ENCODE peak calls at places on chromosomes 5 and 9, in five cellular contexts. M is transverse colon, D is HCT116, H is sigmoid colon, N is SK-N-MC. Z is an unnamed sample.

GRCh38 chr9:125521462-125522327 is 185.3 kb downstream of the MAPKAP1 start:
- DNase-seq in M (no peak), D (peak; percentile 76), H (no peak), N (no peak), Z (no peak)

GRCh38 chr5:143682788-143683419 is 129.1 kb upstream of the HMHB1 start:
- DNase-seq in M (no peak), D (no peak), H (no peak), N (no peak), Z (no peak)

GRCh38 chr5:169225830-169226356 is 75.0 kb downstream of the SLIT3 start:
- DNase-seq in M (no peak), D (no peak), H (no peak), N (no peak), Z (no peak)

GRCh38 chr5:78887384-78888118 is 97.6 kb downstream of the ARSB start:
- DNase-seq in M (no peak), D (no peak), H (no peak), N (no peak), Z (no peak)

GRCh38 chr5:112822456-112822855 is 38.6 kb upstream of the SRP19 start:
- DNase-seq in M (no peak), D (no peak), H (no peak), N (no peak), Z (no peak)

GRCh38 chr9:108956098-108956533 is 21.9 kb downstream of the ABITRAM start:
- DNase-seq in M (no peak), D (no peak), H (no peak), N (no peak), Z (no peak)

GRCh38 chr5:168027002-168027401 is 264.4 kb upstream of the WWC1 start:
- DNase-seq in M (no peak), D (no peak), H (no peak), N (no peak), Z (no peak)

GRCh38 chr9:2664675-2665065 is 43.1 kb downstream of the VLDLR start:
- DNase-seq in M (no peak), D (no peak), H (no peak), N (no peak), Z (no peak)

GRCh38 chr9:124770359-124771020 is 621 bp downstream of the NR6A1 start:
- DNase-seq in M (peak; percentile 46), D (no peak), H (peak; percentile 72), N (no peak), Z (no peak)

GRCh38 chr9:109771084-109771483 is 8.9 kb upstream of the PALM2AKAP2 start:
- DNase-seq in M (no peak), D (no peak), H (no peak), N (no peak), Z (no peak)

GRCh38 chr9:69535911-69536310 is 136.3 kb downstream of the APBA1 start:
- DNase-seq in M (no peak), D (no peak), H (no peak), N (no peak), Z (no peak)

GRCh38 chr9:95268681-95269080 is 48.8 kb downstream of the FANCC start:
- DNase-seq in M (no peak), D (peak; percentile 10), H (no peak), N (no peak), Z (no peak)

GRCh38 chr5:32604800-32605765 is 19.7 kb downstream of the SUB1 start:
- DNase-seq in M (no peak), D (no peak), H (no peak), N (no peak), Z (no peak)

GRCh38 chr9:71446499-71447411 is 321.6 kb downstream of the CEMIP2 start:
- DNase-seq in M (peak; percentile 20), D (no peak), H (no peak), N (peak; percentile 6), Z (peak; percentile 74)

GRCh38 chr5:173397531-173397930 is 69.3 kb upstream of the STC2 start:
- DNase-seq in M (no peak), D (no peak), H (peak; percentile 60), N (no peak), Z (no peak)

GRCh38 chr5:126046996-126047395 is 376.2 kb upstream of the GRAMD2B start:
- DNase-seq in M (no peak), D (no peak), H (no peak), N (no peak), Z (no peak)

GRCh38 chr9:83707518-83707767 is 315 bp downstream of the UBQLN1 start:
- DNase-seq in M (no peak), D (no peak), H (no peak), N (no peak), Z (no peak)

GRCh38 chr5:115179959-115180709 is 10.4 kb upstream of the TRIM36 start:
- DNase-seq in M (peak; percentile 46), D (no peak), H (no peak), N (no peak), Z (peak; percentile 81)

GRCh38 chr5:40653221-40654022 is 26.3 kb upstream of the PTGER4 start:
- DNase-seq in M (no peak), D (no peak), H (no peak), N (no peak), Z (no peak)

GRCh38 chr5:42994285-42995151 is 45.6 kb downstream of the ANXA2R start:
- DNase-seq in M (peak; percentile 91), D (peak; percentile 81), H (peak; percentile 90), N (peak; percentile 79), Z (peak; percentile 96)

GRCh38 chr5:168988699-168989098 is 312.2 kb downstream of the SLIT3 start:
- DNase-seq in M (no peak), D (no peak), H (no peak), N (no peak), Z (no peak)

GRCh38 chr9:119004618-119004990 is 364.6 kb downstream of the BRINP1 start:
- DNase-seq in M (peak; percentile 47), D (no peak), H (peak; percentile 90), N (no peak), Z (no peak)

GRCh38 chr9:94577036-94577435 is 16.6 kb downstream of the FBP2 start:
- DNase-seq in M (no peak), D (no peak), H (no peak), N (no peak), Z (no peak)

GRCh38 chr9:94639045-94639995 is at the start of gene FBP1:
- DNase-seq in M (peak; percentile 77), D (no peak), H (peak; percentile 70), N (no peak), Z (peak; percentile 91)

GRCh38 chr5:56088967-56089829 is 94.4 kb upstream of the IL6ST start:
- DNase-seq in M (no peak), D (no peak), H (no peak), N (no peak), Z (no peak)

GRCh38 chr9:121310571-121310970 is 42.6 kb downstream of the GSN start:
- DNase-seq in M (no peak), D (no peak), H (no peak), N (no peak), Z (peak; percentile 50)
- H3K27ac ChIP-seq in M (no peak overlapping the region), D (no peak overlapping the region), H (no peak overlapping the region), N (no peak overlapping the region), Z (no peak overlapping the region)

GRCh38 chr9:36893911-36894310 is 140.2 kb downstream of the PAX5 start:
- DNase-seq in M (no peak), D (no peak), H (peak; percentile 22), N (no peak), Z (no peak)
- TF ChIP-seq POLR2AphosphoS5 in M (no peak), D (no peak), H (no peak), N (no peak), Z (no peak)

GRCh38 chr9:74663456-74663855 is 166.3 kb downstream of the RORB start:
- DNase-seq in M (no peak), D (no peak), H (no peak), N (no peak), Z (no peak)

GRCh38 chr9:74662616-74663015 is 165.5 kb downstream of the RORB start:
- DNase-seq in M (no peak), D (no peak), H (no peak), N (no peak), Z (no peak)

GRCh38 chr9:74672237-74672636 is 175.1 kb downstream of the RORB start:
- DNase-seq in M (no peak), D (no peak), H (no peak), N (no peak), Z (no peak)

GRCh38 chr9:74666625-74667316 is 169.6 kb downstream of the RORB start:
- DNase-seq in M (no peak), D (no peak), H (no peak), N (no peak), Z (no peak)
- H3K9me3 ChIP-seq in M (no peaks in the 10 kb centered on the region), D (no peaks in the 10 kb centered on the region), H (no peaks in the 10 kb centered on the region), N (no peaks in the 10 kb centered on the region), Z (no peaks in the 10 kb centered on the region)

DNA sequence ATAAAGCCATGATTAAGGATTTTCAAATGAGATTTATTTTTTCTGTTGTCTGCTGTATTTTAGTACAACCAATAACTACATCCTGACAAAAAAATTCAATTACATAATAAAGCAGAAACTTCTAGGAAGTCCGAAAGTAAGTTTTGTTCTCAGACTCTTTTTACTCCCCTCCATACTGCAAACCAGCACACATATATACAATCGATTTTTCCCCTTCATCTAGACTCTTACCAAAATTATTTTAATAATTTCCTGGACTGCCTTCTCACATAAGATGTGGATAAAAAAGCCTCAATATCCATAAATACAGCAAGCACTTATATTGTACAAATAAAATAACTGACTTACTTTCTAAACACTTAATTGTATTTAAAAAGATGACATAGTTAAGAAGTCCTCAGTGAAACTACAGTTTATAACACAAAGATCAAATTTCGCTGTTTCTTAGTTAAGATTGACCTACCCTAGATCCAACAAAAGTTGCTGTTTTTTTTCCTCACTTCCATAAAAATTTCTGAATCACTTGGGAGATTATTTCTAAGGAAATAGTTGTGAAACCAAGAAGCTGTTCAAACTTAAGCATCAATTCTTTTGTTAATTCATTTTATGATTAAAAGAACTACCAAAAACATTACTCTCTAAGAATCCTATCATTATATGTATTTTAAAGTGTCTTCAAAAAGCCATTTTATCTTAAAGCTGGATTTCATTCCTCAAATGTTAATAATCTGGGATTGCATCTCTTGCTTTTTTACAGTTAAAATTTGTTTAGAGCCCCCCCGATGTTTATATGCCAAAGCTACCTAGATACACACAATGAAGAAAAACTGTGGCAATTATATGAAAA is 74.7 kb upstream of the IFNE start:
- DNase-seq in M (no peak), D (no peak), H (no peak), N (no peak), Z (no peak)
- H3K27ac ChIP-seq in M (no peak overlapping the region), D (peak overlapping the region; percentile 99), H (no peak overlapping the region), N (no peak overlapping the region), Z (no peak overlapping the region)

Z was measured in spleen.